ENCODE peak calls at places on chromosomes 6 and 20, in nine cellular contexts. T is heart left ventricle, D is H1, W is body of pancreas, K is IMR-90, E is Peyer's patch, N is A549, S is upper lobe of left lung, X is breast epithelium. V is an unnamed sample.
A peak's percentile ranks its signal among the peaks of the same experiment; 100 is the strongest.

GRCh38 chr20:42366626-42367025 is 748.4 kb upstream of the CHD6 start:
- DNase-seq in T (no peak), D (no peak), W (no peak), K (no peak), E (no peak), N (no peak), S (no peak), X (no peak), V (no peak)

GRCh38 chr6:7058250-7058923 is 49.4 kb upstream of the RREB1 start:
- DNase-seq in T (peak; percentile 41), D (no peak), W (peak; percentile 85), K (peak; percentile 98), E (no peak), N (peak; percentile 56), S (no peak), X (no peak), V (peak; percentile 74)

GRCh38 chr6:109031416-109031815 is 63.2 kb downstream of the SESN1 start:
- DNase-seq in T (no peak), D (no peak), W (no peak), K (no peak), E (no peak), N (no peak), S (no peak), X (no peak), V (no peak)

GRCh38 chr6:151546941-151547659 is 53.3 kb downstream of the CCDC170 start:
- DNase-seq in T (no peak), D (peak; percentile 2), W (no peak), K (no peak), E (no peak), N (no peak), S (no peak), X (no peak), V (no peak)

GRCh38 chr20:40612247-40612646 is 76.8 kb downstream of the MAFB start:
- DNase-seq in T (no peak), D (no peak), W (no peak), K (no peak), E (no peak), N (no peak), S (no peak), X (no peak), V (no peak)

GRCh38 chr6:157381631-157382621 is 936 bp downstream of the ZDHHC14 start:
- DNase-seq in T (peak; percentile 63), D (no peak), W (peak; percentile 53), K (peak; percentile 47), E (peak; percentile 73), N (peak; percentile 28), S (peak; percentile 90), X (no peak), V (peak; percentile 61)

GRCh38 chr6:11785953-11786579 is 7.5 kb upstream of the ADTRP start:
- DNase-seq in T (no peak), D (no peak), W (peak; percentile 51), K (no peak), E (peak; percentile 43), N (no peak), S (peak; percentile 39), X (no peak), V (no peak)

GRCh38 chr6:127464161-127464880 is 5.1 kb upstream of the KIAA0408 start:
- DNase-seq in T (peak; percentile 24), D (no peak), W (no peak), K (peak; percentile 85), E (no peak), N (no peak), S (no peak), X (no peak), V (no peak)

GRCh38 chr6:99522531-99522930 is 7.3 kb upstream of the USP45 start:
- DNase-seq in T (no peak), D (no peak), W (no peak), K (peak; percentile 71), E (no peak), N (peak; percentile 3), S (no peak), X (no peak), V (no peak)

GRCh38 chr6:143232849-143233248 is 172.2 kb downstream of the AIG1 start:
- DNase-seq in T (no peak), D (no peak), W (peak; percentile 31), K (peak; percentile 23), E (no peak), N (peak; percentile 13), S (no peak), X (no peak), V (peak; percentile 30)

GRCh38 chr6:73236147-73236750 is 11.0 kb upstream of the KHDC1L start:
- DNase-seq in T (no peak), D (no peak), W (no peak), K (peak; percentile 97), E (no peak), N (peak; percentile 21), S (no peak), X (no peak), V (no peak)

GRCh38 chr20:23302801-23303200 is 47.8 kb upstream of the NXT1 start:
- DNase-seq in T (no peak), D (no peak), W (no peak), K (no peak), E (no peak), N (no peak), S (no peak), X (no peak), V (no peak)

GRCh38 chr20:8749101-8749500 is 319.8 kb upstream of the PLCB4 start:
- DNase-seq in T (no peak), D (no peak), W (no peak), K (peak; percentile 21), E (no peak), N (no peak), S (no peak), X (no peak), V (no peak)

GRCh38 chr20:44113642-44113945 is 73.4 kb downstream of the JPH2 start:
- DNase-seq in T (no peak), D (no peak), W (no peak), K (no peak), E (no peak), N (no peak), S (no peak), X (no peak), V (no peak)

DNA sequence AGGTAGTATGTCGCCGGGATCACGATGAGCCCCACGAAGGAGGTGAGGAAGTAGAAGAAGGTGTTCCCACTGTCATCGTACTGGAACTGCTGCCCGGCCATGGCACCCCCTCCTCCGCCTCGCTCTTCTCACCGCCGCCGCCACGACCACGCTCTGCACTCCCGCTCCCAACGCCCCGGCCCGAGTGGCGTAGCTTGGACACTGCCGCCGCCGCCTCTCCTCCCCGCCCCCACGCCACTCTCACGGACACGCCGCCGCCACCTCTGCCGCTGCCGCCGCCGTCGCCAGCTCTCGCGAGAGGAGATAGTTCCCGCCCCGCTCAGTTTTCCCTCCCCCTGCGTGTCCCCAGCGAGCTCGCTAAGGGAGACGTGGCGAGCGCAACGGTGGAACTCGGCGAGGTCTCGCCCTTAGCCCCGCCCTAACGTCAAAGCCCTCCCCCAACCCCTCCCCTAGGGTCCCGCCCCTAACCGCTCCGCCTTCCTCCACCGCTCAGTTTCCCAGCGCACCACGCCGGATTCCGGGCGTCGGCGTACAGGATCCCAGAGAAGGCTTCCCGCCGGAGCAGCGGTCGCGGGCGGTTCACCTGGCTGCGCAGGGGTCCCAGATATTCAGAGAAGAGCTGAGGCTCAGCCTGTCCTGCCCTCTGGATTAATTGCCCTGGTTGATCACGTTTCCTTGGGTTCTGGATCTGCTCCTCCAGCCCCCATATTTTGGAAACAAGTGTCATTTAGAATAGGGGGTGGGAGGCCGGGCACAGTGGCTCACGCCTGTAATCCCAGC is at the start of gene SEC63:
- DNase-seq in T (peak; percentile 98), D (peak; percentile 79), W (peak; percentile 98), K (peak; percentile 96), E (peak; percentile 94), N (peak; percentile 75), S (peak; percentile 98), X (peak; percentile 97), V (peak; percentile 98)
- TF ChIP-seq POLR2A in T (peak; percentile 69), D (peak; percentile 69), W (peak; percentile 98), K (peak; percentile 91), E (peak; percentile 88), N (peak; percentile 73), S (peak; percentile 94), X (peak; percentile 76), V (peak; percentile 68)

GRCh38 chr6:21666200-21666671 is 72.7 kb downstream of the SOX4 start:
- DNase-seq in T (no peak), D (no peak), W (no peak), K (no peak), E (no peak), N (no peak), S (peak; percentile 46), X (peak; percentile 57), V (no peak)
- H3K27ac ChIP-seq in T (peak overlapping the region; percentile 58), D (peak overlapping the region; percentile 87), W (no peak overlapping the region), K (peak overlapping the region; percentile 85), E (peak overlapping the region; percentile 25), N (no peak overlapping the region), S (no peak overlapping the region), X (peak overlapping the region; percentile 86), V (peak overlapping the region; percentile 69)

DNA sequence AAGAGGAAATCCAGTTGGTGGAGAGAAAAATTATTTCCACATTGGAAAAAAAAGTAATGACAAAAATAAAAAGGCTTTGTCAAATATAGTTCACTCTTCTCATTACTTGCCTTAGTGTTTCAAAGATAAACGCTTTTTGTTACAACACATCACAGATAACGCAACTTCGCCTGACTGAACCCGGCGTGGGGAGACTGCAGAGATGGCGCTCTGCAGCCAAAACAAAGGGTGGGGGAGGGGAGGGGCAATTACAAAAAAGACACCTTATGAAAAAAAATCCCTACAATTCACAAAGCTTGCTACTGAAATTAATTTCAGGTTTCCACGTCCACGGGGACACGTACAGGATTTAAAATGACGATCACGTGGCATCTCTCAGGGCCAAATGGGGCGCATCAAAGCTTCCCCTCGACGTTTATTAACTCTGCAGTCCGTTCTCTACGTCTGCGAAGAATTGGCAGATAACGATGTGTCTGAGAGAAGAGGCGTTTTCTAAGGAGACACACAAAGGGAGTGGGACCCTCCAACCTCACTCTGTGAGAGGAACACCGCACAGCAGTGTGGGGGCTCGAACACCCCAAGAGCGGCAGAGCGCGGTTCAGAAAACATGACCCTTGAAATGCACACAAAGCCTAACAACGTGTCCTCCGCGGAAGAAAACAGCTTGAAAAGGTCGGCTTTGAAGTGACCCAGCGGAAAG is 1.5 kb upstream of the AFDN start:
- DNase-seq in T (no peak), D (no peak), W (no peak), K (no peak), E (no peak), N (no peak), S (no peak), X (no peak), V (no peak)
- H3K4me3 ChIP-seq in T (peak overlapping the region; percentile 70), D (peak overlapping the region; percentile 97), W (no peak overlapping the region), K (peak overlapping the region; percentile 100), E (peak overlapping the region; percentile 63), N (peak overlapping the region; percentile 97), S (peak overlapping the region; percentile 67), X (peak overlapping the region; percentile 61), V (peak overlapping the region; percentile 84)

GRCh38 chr6:164290101-164290500 is 875.6 kb downstream of the QKI start:
- DNase-seq in T (no peak), D (no peak), W (no peak), K (no peak), E (no peak), N (no peak), S (no peak), X (no peak), V (no peak)

GRCh38 chr6:164283574-164283973 is 869.1 kb downstream of the QKI start:
- DNase-seq in T (no peak), D (no peak), W (no peak), K (no peak), E (no peak), N (no peak), S (no peak), X (no peak), V (no peak)

GRCh38 chr6:164291224-164291623 is 876.7 kb downstream of the QKI start:
- DNase-seq in T (no peak), D (no peak), W (no peak), K (no peak), E (no peak), N (no peak), S (no peak), X (no peak), V (no peak)

GRCh38 chr6:164286021-164286420 is 871.5 kb downstream of the QKI start:
- DNase-seq in T (no peak), D (no peak), W (no peak), K (no peak), E (no peak), N (no peak), S (no peak), X (no peak), V (no peak)
- TF ChIP-seq POLR2A in T (no peak), D (no peak), W (no peak), K (no peak), E (no peak), N (no peak), S (no peak), X (no peak), V (no peak)

V was measured in stomach.